ENCODE peak calls at places on chromosomes 1 and 21, in eight cellular contexts. X, K, M, N, H, J, S and R are unnamed samples. For H3K4me1, the result is how much of the 10 kb centered on the place peaks cover.

GRCh38 chr1:7407980-7408770 is 362.9 kb upstream of the VAMP3 start:
- DNase-seq in X (no peak), K (no peak), M (no peak), N (no peak), H (no peak), J (peak), S (no peak), R (peak)

GRCh38 chr1:33441088-33441745 is 10.3 kb upstream of the PHC2 start:
- DNase-seq in X (no peak), K (no peak), M (no peak), N (no peak), H (no peak), J (no peak), S (no peak), R (no peak)

GRCh38 chr21:31132574-31133242 is 94.4 kb upstream of the KRTAP19-8 start:
- DNase-seq in X (peak), K (no peak), M (no peak), N (peak), H (no peak), J (peak), S (no peak), R (no peak)

GRCh38 chr1:162854245-162854860 is 6.6 kb downstream of the CCDC190 start:
- DNase-seq in X (no peak), K (peak), M (peak), N (peak), H (peak), J (peak), S (peak), R (no peak)

GRCh38 chr1:29342351-29342750 is 106.0 kb downstream of the PTPRU start:
- DNase-seq in X (no peak), K (no peak), M (no peak), N (no peak), H (no peak), J (no peak), S (no peak), R (no peak)

GRCh38 chr1:22750671-22751016 is 40.0 kb downstream of the EPHB2 start:
- DNase-seq in X (no peak), K (no peak), M (peak), N (no peak), H (no peak), J (no peak), S (no peak), R (no peak)

GRCh38 chr1:165384016-165384415 is 27.5 kb upstream of the LMX1A start:
- DNase-seq in X (no peak), K (no peak), M (no peak), N (no peak), H (no peak), J (no peak), S (no peak), R (no peak)

GRCh38 chr1:234983554-234983911 is 145.1 kb downstream of the TOMM20 start:
- DNase-seq in X (no peak), K (no peak), M (no peak), N (no peak), H (no peak), J (no peak), S (no peak), R (no peak)

GRCh38 chr1:95733671-95734070 is 499.7 kb downstream of the RWDD3 start:
- DNase-seq in X (no peak), K (no peak), M (no peak), N (no peak), H (no peak), J (no peak), S (no peak), R (no peak)

GRCh38 chr1:54105736-54106269 is 47.0 kb downstream of the CDCP2 start:
- DNase-seq in X (no peak), K (no peak), M (no peak), N (no peak), H (no peak), J (no peak), S (no peak), R (no peak)

GRCh38 chr1:3319874-3320245 is 134.6 kb upstream of the ARHGEF16 start:
- DNase-seq in X (no peak), K (no peak), M (peak), N (peak), H (peak), J (no peak), S (peak), R (no peak)

GRCh38 chr1:229390130-229390529 is 43.8 kb downstream of the ACTA1 start:
- DNase-seq in X (no peak), K (no peak), M (no peak), N (no peak), H (no peak), J (no peak), S (no peak), R (no peak)

GRCh38 chr1:177913762-177914540 is 55.9 kb downstream of the SEC16B start:
- DNase-seq in X (no peak), K (no peak), M (no peak), N (peak), H (no peak), J (no peak), S (peak), R (no peak)

GRCh38 chr1:28900562-28900961 is 13.8 kb upstream of the EPB41 start:
- DNase-seq in X (no peak), K (no peak), M (no peak), N (no peak), H (no peak), J (no peak), S (no peak), R (no peak)

GRCh38 chr1:56872597-56872996 is 18.0 kb downstream of the C8A start:
- DNase-seq in X (no peak), K (no peak), M (no peak), N (peak), H (no peak), J (no peak), S (no peak), R (no peak)

DNA sequence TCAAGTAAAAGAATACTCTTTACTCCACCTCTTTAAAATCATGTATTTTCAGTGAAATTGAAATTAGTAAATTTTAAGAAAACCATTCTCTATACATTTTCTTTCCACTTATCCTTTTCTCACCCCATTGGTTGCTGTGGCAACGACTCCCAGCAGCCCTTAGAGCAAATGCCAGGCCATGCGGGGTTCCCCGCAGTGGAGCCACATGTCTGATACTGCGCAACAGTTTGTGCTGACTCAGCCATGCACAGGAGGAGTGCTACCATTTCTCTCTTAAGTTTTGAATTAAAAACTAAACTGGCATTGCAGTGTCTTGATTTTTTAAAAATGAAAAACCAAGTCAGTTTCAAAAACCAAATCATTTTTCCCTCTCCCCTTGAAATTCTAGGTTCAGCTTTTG is 214.1 kb upstream of the L1TD1 start:
- DNase-seq in X (no peak), K (no peak), M (no peak), N (no peak), H (no peak), J (no peak), S (peak), R (no peak)
- H3K4me3 ChIP-seq in X (no peak), K (no peak), M (no peak), N (no peak), H (no peak), J (no peak), S (no peak), R (no peak)

DNA sequence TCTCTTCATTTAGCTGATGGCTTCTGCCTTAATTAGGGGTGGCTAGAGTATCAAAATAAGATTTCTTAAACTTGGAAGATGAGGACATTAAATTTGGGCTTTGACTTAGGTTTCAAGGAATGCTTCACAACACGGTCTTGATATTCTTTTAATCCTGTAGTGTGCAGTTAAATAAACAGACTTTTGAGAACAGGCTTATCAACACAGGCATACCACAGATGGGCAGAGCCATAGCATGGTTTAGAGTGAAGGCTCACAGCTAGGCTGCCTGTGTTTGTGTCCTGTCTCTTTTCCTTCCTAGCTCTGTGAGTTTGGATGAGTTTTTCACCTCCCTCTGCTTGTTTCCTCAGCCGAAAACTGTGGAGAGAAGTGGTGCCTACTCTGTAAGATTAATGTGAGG is 102.3 kb upstream of the IPO9 start:
- DNase-seq in X (no peak), K (no peak), M (no peak), N (no peak), H (no peak), J (no peak), S (no peak), R (no peak)
- H3K4me1 ChIP-seq in X (under half), K (half or more), M (under half), N (under half), H (under half), J (under half), S (under half), R (half or more)

DNA sequence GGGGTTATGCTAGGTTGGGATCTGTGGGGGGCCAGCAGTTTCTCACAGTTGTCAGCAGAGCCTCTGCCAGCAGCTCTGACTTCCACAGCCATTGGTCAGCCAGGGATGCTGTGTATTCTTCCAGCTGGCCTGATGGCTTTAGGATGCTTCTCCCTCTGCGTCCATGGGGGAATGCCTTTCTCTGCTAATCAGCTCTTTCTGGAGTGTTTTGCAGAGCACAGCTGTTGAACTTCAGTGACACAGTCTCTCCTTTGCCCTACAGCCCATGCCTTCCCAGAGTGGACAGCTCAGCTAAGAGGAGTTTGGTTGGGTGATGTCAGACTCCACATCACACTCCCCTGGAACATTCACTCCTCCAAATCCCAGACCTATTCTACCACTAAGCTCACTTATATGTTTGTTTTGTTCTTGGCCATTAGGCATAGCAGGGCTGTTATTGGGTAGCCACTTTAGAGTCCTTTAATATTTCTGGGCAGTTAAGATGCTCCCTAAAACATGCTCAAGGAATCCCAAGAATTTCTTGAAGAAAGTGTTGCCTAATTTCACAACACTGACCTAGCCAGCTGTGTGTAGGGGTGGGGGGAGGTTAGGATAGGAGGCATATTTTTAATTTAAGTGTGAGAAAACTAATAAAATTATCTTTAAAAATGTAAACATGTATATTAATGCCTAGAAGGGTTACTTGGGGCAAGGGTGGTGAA is 75.3 kb upstream of the KIAA0040 start:
- DNase-seq in X (no peak), K (peak), M (no peak), N (no peak), H (peak), J (no peak), S (peak), R (no peak)
- H3K27ac ChIP-seq in X (no peak), K (peak), M (no peak), N (no peak), H (peak), J (no peak), S (no peak), R (no peak)

GRCh38 chr1:173864179-173864867 is 3.5 kb downstream of the GAS5 start:
- DNase-seq in X (no peak), K (no peak), M (no peak), N (peak), H (no peak), J (no peak), S (no peak), R (no peak)
- H3K4me3 ChIP-seq in X (peak), K (no peak), M (no peak), N (peak), H (no peak), J (no peak), S (peak), R (no peak)

DNA sequence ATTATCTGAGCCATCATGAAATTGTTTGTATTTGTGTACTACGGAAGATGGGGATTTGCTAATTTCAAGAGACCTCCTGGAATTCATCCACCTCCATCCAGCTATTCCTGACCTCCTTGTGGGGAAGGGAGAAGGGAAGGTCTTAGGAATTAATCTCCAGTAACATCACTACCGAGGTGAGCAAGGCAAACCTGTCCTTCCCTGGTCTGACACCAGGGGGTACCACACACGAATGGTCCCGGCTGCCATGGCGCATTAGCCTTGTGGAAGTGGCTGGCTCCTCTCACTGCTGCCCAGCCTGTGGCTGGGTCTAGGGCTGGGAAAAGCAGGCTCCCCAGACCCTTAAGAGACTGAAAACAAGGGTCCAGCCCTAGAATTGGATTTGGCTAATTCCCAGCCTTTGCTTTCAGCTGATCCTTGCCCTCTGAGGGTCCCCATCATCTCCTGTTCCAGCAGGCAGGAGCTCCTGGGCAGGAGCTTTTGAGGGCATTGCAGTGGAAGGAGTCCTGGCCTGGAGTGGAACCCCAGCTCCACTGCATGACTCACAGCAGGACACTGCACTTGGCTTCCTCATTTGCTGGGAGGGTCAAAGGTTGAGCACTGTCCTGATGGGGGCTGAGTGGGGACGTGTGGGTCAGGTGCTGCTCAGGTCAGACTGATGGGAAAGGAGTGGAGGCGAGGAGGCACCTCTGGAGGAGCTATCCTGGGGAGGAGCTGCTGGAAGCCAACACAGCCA is 34.8 kb downstream of the RIMS3 start:
- DNase-seq in X (no peak), K (no peak), M (no peak), N (peak), H (no peak), J (no peak), S (peak), R (peak)
- H3K4me1 ChIP-seq in X (under half), K (under half), M (under half), N (under half), H (under half), J (under half), S (under half), R (under half)